ENCODE peak calls at places on chromosomes 13 and 19, in seven cellular contexts. Q is heart right ventricle, F is colonic mucosa, K is cardiac muscle cell, C is fibroblast of lung, H is hepatocyte, P is mammary epithelial cell. D is an unnamed sample.
A peak's percentile ranks its signal among the peaks of the same experiment; 100 is the strongest.

GRCh38 chr19:52190679-52191293 is 934 bp downstream of the PPP2R1A start:
- DNase-seq in C (peak; percentile 51), P (peak; percentile 43), K (peak; percentile 58), Q (peak; percentile 56), H (no peak), F (peak; percentile 48), D (no peak)

GRCh38 chr13:74444877-74445479 is 310.8 kb upstream of the KLF12 start:
- DNase-seq in P (peak; percentile 60), K (no peak), H (no peak), C (peak; percentile 24), F (no peak), Q (no peak), D (no peak)

GRCh38 chr13:19632915-19633339 is 532 bp upstream of the MPHOSPH8 start:
- DNase-seq in Q (no peak), F (no peak), C (no peak), K (no peak), H (no peak), P (no peak), D (no peak)

GRCh38 chr19:29467824-29468401 is 57.9 kb upstream of the VSTM2B start:
- DNase-seq in H (peak; percentile 52), Q (no peak), F (no peak), C (no peak), P (peak; percentile 4), K (peak; percentile 11), D (no peak)

GRCh38 chr13:99495478-99496321 is 5.6 kb upstream of the TM9SF2 start:
- DNase-seq in Q (no peak), F (no peak), H (no peak), C (no peak), K (no peak), P (no peak), D (no peak)

GRCh38 chr19:23823952-23824389 is 65.3 kb upstream of the ZNF681 start:
- DNase-seq in K (peak; percentile 1), C (peak; percentile 3), H (no peak), P (peak; percentile 30), F (peak; percentile 33), Q (no peak), D (peak; percentile 33)

GRCh38 chr13:113532156-113532806 is 41.8 kb upstream of the DCUN1D2 start:
- DNase-seq in K (peak; percentile 13), F (no peak), H (no peak), P (peak; percentile 24), Q (no peak), C (no peak), D (no peak)

GRCh38 chr19:51626675-51627074 is 3.5 kb downstream of the SIGLEC5 start:
- DNase-seq in F (no peak), Q (no peak), H (no peak), C (no peak), P (no peak), K (no peak), D (no peak)

GRCh38 chr19:31548941-31549340 is 199.7 kb upstream of the TSHZ3 start:
- DNase-seq in F (no peak), H (peak; percentile 38), Q (no peak), K (peak; percentile 63), P (peak; percentile 6), C (peak; percentile 54), D (no peak)

GRCh38 chr13:20989883-20990282 is 71.5 kb downstream of the LATS2 start:
- DNase-seq in Q (no peak), F (no peak), C (no peak), P (no peak), K (no peak), H (no peak), D (no peak)

GRCh38 chr19:31253816-31254551 is 95.3 kb downstream of the TSHZ3 start:
- DNase-seq in F (no peak), H (peak; percentile 34), K (peak; percentile 52), Q (no peak), P (peak; percentile 86), C (peak; percentile 20), D (no peak)

GRCh38 chr19:28307460-28307859 is 905.5 kb downstream of the UQCRFS1 start:
- DNase-seq in C (no peak), F (no peak), P (no peak), K (peak; percentile 63), H (no peak), Q (no peak), D (no peak)

GRCh38 chr13:106533940-106534843 is 1.3 kb downstream of the EFNB2 start:
- DNase-seq in C (peak; percentile 83), P (peak; percentile 57), Q (peak; percentile 21), F (peak; percentile 62), K (peak; percentile 74), H (peak; percentile 64), D (no peak)

GRCh38 chr19:52660981-52661380 is 22.8 kb upstream of the ZNF83 start:
- DNase-seq in F (no peak), Q (no peak), C (no peak), P (no peak), H (no peak), K (no peak), D (no peak)

GRCh38 chr13:44626176-44626575 is 50.0 kb upstream of the TSC22D1 start:
- DNase-seq in K (no peak), F (no peak), C (no peak), Q (no peak), H (no peak), P (no peak), D (no peak)

GRCh38 chr13:44627441-44627840 is 51.3 kb upstream of the TSC22D1 start:
- DNase-seq in C (no peak), P (no peak), K (no peak), Q (no peak), F (no peak), H (no peak), D (no peak)

DNA sequence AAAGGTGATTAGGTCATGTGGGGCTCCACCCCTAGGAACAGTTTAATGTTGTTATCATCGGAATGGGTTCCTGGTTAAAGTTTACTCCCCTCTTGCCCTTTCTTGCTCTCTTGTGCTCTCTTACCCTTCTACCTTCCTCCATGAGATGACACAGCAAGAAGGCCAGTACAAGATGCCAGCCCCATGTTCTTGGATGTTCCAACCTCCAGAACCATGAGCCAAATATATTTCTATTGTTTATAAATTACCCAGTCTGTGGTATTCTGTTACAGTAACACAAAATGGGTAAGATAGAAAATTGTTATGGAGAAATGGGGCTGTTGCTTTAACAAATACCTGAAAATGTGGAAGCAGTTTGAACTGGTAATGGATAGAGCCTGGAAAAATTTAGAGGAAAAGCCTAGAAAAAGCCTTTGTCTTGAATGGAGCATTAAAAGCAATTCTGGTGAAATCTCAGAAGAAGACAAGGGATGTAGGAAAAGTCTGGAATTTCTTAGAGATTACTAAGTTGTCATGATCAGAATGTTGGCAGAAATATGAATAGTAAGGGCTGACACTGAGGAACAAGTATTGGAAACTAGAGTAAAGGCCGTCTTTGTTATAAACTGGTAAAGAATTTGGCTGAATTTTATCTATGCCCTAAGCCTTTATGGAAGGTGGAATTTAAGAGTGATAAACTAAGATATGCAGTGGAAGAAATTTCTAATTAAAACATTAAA is 53.5 kb upstream of the TSC22D1 start:
- DNase-seq in Q (no peak), K (peak; percentile 88), F (no peak), C (peak; percentile 72), H (no peak), P (no peak), D (no peak)
- H3K4me1 ChIP-seq in Q (no peaks in the 10 kb centered on the region), K (no peaks in the 10 kb centered on the region), F (no peaks in the 10 kb centered on the region), C (peaks cover 14% of the 10 kb centered on the region), H (no peaks in the 10 kb centered on the region), P (no peaks in the 10 kb centered on the region), D (no peaks in the 10 kb centered on the region)

DNA sequence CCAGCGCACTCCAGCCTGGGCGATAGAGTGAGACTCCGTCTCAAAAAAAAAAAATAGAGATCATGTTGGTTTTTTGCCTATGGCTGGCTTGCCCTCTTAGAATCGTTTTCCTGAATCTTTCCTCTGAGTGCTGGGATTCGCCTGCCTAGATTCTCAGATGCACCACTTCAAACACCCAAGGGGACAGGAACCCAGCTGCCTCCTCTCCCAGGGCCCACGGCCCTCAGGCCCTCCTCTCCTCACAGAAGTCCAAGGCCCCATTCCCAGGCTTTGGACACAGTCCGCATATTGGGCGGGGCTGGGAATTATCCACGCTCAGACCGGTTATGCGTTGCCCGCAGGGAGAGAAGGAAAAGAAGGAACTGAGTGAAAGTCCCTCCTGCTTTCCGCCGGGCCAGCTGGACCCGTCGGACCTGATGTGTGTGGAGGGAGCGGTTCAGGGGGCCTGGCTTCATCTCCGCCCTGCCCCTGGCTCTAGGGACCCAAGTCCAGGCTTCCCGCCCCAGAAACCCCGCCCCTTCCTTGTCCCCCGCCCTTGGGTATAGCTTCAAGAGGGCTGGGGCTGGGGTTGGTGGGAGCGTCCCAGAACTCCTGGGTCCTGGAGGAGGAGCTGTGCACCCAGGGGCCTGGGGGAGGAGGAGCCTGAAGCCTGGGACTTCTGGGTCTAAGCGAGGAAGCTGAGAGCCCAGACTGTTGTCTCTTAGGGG is 5.8 kb downstream of the PPFIA3 start:
- DNase-seq in Q (no peak), K (no peak), C (no peak), H (peak; percentile 59), F (peak; percentile 91), P (no peak), D (no peak)
- H3K4me1 ChIP-seq in Q (peaks cover 18% of the 10 kb centered on the region), K (peaks cover 6% of the 10 kb centered on the region), C (no peaks in the 10 kb centered on the region), H (no peaks in the 10 kb centered on the region), F (peaks cover 2% of the 10 kb centered on the region), P (peaks cover 7% of the 10 kb centered on the region), D (peaks cover 5% of the 10 kb centered on the region)

GRCh38 chr13:30848332-30849027 is 57.6 kb upstream of the MEDAG start:
- DNase-seq in H (no peak), K (no peak), P (no peak), C (no peak), Q (no peak), F (no peak), D (no peak)

GRCh38 chr13:30849611-30850010 is 56.5 kb upstream of the MEDAG start:
- DNase-seq in P (no peak), F (no peak), K (no peak), C (no peak), Q (no peak), H (no peak), D (no peak)

GRCh38 chr13:30850204-30850866 is 55.7 kb upstream of the MEDAG start:
- DNase-seq in C (no peak), Q (no peak), H (no peak), F (no peak), K (peak; percentile 47), P (no peak), D (no peak)

GRCh38 chr13:30850867-30851211 is 55.2 kb upstream of the MEDAG start:
- DNase-seq in P (no peak), Q (no peak), C (no peak), F (no peak), K (no peak), H (no peak), D (no peak)

GRCh38 chr13:30851697-30852096 is 54.4 kb upstream of the MEDAG start:
- DNase-seq in P (no peak), F (no peak), C (no peak), Q (no peak), H (no peak), K (no peak), D (no peak)
- H3K4me1 ChIP-seq in P (peaks cover 3% of the 10 kb centered on the region), F (no peaks in the 10 kb centered on the region), C (peaks cover 7% of the 10 kb centered on the region), Q (no peaks in the 10 kb centered on the region), H (peaks cover 14% of the 10 kb centered on the region), K (peaks cover 3% of the 10 kb centered on the region), D (no peaks in the 10 kb centered on the region)

GRCh38 chr19:42179501-42179817 is 38.0 kb downstream of the DEDD2 start:
- DNase-seq in H (no peak), F (no peak), C (no peak), P (no peak), K (no peak), Q (no peak), D (no peak)

GRCh38 chr19:42184401-42184861 is 33.0 kb downstream of the DEDD2 start:
- DNase-seq in C (peak; percentile 84), F (peak; percentile 79), K (peak; percentile 88), Q (peak; percentile 68), P (peak; percentile 62), H (peak; percentile 85), D (peak; percentile 87)

GRCh38 chr19:42189133-42189532 is 28.3 kb downstream of the DEDD2 start:
- DNase-seq in H (no peak), C (no peak), F (no peak), Q (no peak), K (no peak), P (no peak), D (no peak)

GRCh38 chr19:42188665-42189064 is 28.8 kb downstream of the DEDD2 start:
- DNase-seq in F (no peak), Q (no peak), P (no peak), C (no peak), H (no peak), K (no peak), D (no peak)

GRCh38 chr19:42185281-42185680 is 32.2 kb downstream of the DEDD2 start:
- DNase-seq in F (no peak), H (no peak), P (no peak), K (peak; percentile 56), C (peak; percentile 44), Q (no peak), D (no peak)
- H3K4me1 ChIP-seq in F (peaks cover 4% of the 10 kb centered on the region), H (no peaks in the 10 kb centered on the region), P (peaks cover 11% of the 10 kb centered on the region), K (no peaks in the 10 kb centered on the region), C (no peaks in the 10 kb centered on the region), Q (no peaks in the 10 kb centered on the region), D (no peaks in the 10 kb centered on the region)